ENCODE peak calls at places on chromosome 14, in five cellular contexts. O is mammary epithelial cell; P is stimulated activated CD4-positive, alpha-beta T cell treated with anti-CD3 and anti-CD28 coated beads, Interleukin-15, amount 100 ng/mL, for 1 hour; W is stimulated activated naive CD8-positive, alpha-beta T cell treated with anti-CD3 and anti-CD28 coated beads, Interleukin-15, amount 100 ng/mL, for 72 hours; A is H1. R is an unnamed sample.

GRCh38 chr14:23398348-23398747 is 9.7 kb downstream of the MYH6 start:
- DNase-seq in O (no peak), P (no peak), W (no peak), A (no peak), R (no peak)

GRCh38 chr14:34233619-34234018 is 228.4 kb downstream of the SPTSSA start:
- DNase-seq in O (no peak), P (no peak), W (no peak), A (no peak), R (no peak)

GRCh38 chr14:99254391-99255009 is 17.5 kb downstream of the BCL11B start:
- DNase-seq in O (no peak), P (no peak), W (no peak), A (no peak), R (no peak)

GRCh38 chr14:24116111-24116809 is 1.5 kb upstream of the NRL start:
- DNase-seq in O (no peak), P (no peak), W (no peak), A (no peak), R (no peak)

GRCh38 chr14:52044791-52045522 is 23.9 kb downstream of the NID2 start:
- DNase-seq in O (peak), P (no peak), W (no peak), A (no peak), R (no peak)

GRCh38 chr14:105019861-105020814 is 745 bp downstream of the CDCA4 start:
- DNase-seq in O (no peak), P (peak), W (peak), A (no peak), R (no peak)

GRCh38 chr14:81033841-81034240 is 78.4 kb downstream of the TSHR start:
- DNase-seq in O (no peak), P (no peak), W (no peak), A (no peak), R (no peak)

GRCh38 chr14:100617715-100618693 is 30.8 kb upstream of the BEGAIN start:
- DNase-seq in O (no peak), P (no peak), W (no peak), A (no peak), R (no peak)

GRCh38 chr14:35234007-35234406 is 58.2 kb upstream of the PSMA6 start:
- DNase-seq in O (peak), P (no peak), W (no peak), A (no peak), R (no peak)

GRCh38 chr14:39731912-39732311 is 299.7 kb upstream of the FBXO33 start:
- DNase-seq in O (no peak), P (no peak), W (no peak), A (no peak), R (no peak)

GRCh38 chr14:69633238-69633637 is 21.8 kb downstream of the SUSD6 start:
- DNase-seq in O (no peak), P (no peak), W (no peak), A (no peak), R (no peak)

GRCh38 chr14:36438883-36439282 is 81.1 kb downstream of the NKX2-1 start:
- DNase-seq in O (no peak), P (no peak), W (no peak), A (no peak), R (no peak)

GRCh38 chr14:55074662-55075061 is 23.2 kb downstream of the MAPK1IP1L start:
- DNase-seq in O (no peak), P (no peak), W (no peak), A (no peak), R (no peak)

GRCh38 chr14:92317511-92317910 is 5.5 kb upstream of the SLC24A4 start:
- DNase-seq in O (peak), P (no peak), W (no peak), A (no peak), R (no peak)

GRCh38 chr14:100841445-100842403 is 15.8 kb downstream of the MEG3 start:
- DNase-seq in O (no peak), P (no peak), W (no peak), A (no peak), R (no peak)

GRCh38 chr14:99735189-99736135 is 51.4 kb downstream of the CYP46A1 start:
- DNase-seq in O (no peak), P (no peak), W (no peak), A (no peak), R (no peak)

GRCh38 chr14:81366259-81366658 is 33.9 kb downstream of the STON2 start:
- DNase-seq in O (peak), P (no peak), W (no peak), A (no peak), R (no peak)

GRCh38 chr14:68403191-68403781 is 389.6 kb downstream of the ZFP36L1 start:
- DNase-seq in O (no peak), P (no peak), W (no peak), A (no peak), R (no peak)

GRCh38 chr14:57136669-57137068 is 132.0 kb downstream of the EXOC5 start:
- DNase-seq in O (no peak), P (no peak), W (no peak), A (no peak), R (no peak)